ENCODE peak calls at places on chromosome 5, in five cellular contexts. One of them, this sample, is unnamed.

GRCh38 chr5:56100429-56101176 is 105.8 kb upstream of the IL6ST start:
- DNase-seq in bronchial epithelial cell: peak; percentile 55
- DNase-seq in HepG2: no peak
- DNase-seq in uterus: no peak
- DNase-seq in OCI-LY7: no peak
- DNase-seq in this sample: no peak

GRCh38 chr5:138032028-138032571 is 779 bp downstream of the FAM13B start:
- DNase-seq in uterus: peak; percentile 51
- DNase-seq in OCI-LY7: peak; percentile 83
- DNase-seq in HepG2: no peak
- DNase-seq in bronchial epithelial cell: peak; percentile 44
- DNase-seq in this sample: peak; percentile 87

GRCh38 chr5:10789021-10789420 is 28.0 kb upstream of the DAP start:
- DNase-seq in HepG2: no peak
- DNase-seq in bronchial epithelial cell: no peak
- DNase-seq in uterus: peak; percentile 85
- DNase-seq in OCI-LY7: no peak
- DNase-seq in this sample: no peak

GRCh38 chr5:9121597-9121996 is 424.3 kb downstream of the SEMA5A start:
- DNase-seq in HepG2: no peak
- DNase-seq in uterus: no peak
- DNase-seq in OCI-LY7: no peak
- DNase-seq in bronchial epithelial cell: peak; percentile 15
- DNase-seq in this sample: no peak

GRCh38 chr5:139492700-139493192 is 10.2 kb upstream of the STING1 start:
- DNase-seq in bronchial epithelial cell: no peak
- DNase-seq in OCI-LY7: no peak
- DNase-seq in uterus: no peak
- DNase-seq in HepG2: no peak
- DNase-seq in this sample: no peak

GRCh38 chr5:83255268-83255667 is 177.9 kb downstream of the XRCC4 start:
- DNase-seq in bronchial epithelial cell: peak; percentile 53
- DNase-seq in OCI-LY7: no peak
- DNase-seq in HepG2: no peak
- DNase-seq in uterus: no peak
- DNase-seq in this sample: no peak

GRCh38 chr5:108753877-108754276 is 6.2 kb downstream of the FER start:
- DNase-seq in bronchial epithelial cell: peak; percentile 86
- DNase-seq in uterus: no peak
- DNase-seq in OCI-LY7: no peak
- DNase-seq in HepG2: no peak
- DNase-seq in this sample: no peak

GRCh38 chr5:172772112-172772906 is 1.3 kb upstream of the DUSP1 start:
- DNase-seq in bronchial epithelial cell: peak; percentile 86
- DNase-seq in uterus: peak; percentile 93
- DNase-seq in OCI-LY7: peak; percentile 82
- DNase-seq in HepG2: peak; percentile 92
- DNase-seq in this sample: peak; percentile 86

GRCh38 chr5:123916331-123917121 is 404.5 kb downstream of the CSNK1G3 start:
- DNase-seq in HepG2: no peak
- DNase-seq in OCI-LY7: no peak
- DNase-seq in uterus: no peak
- DNase-seq in bronchial epithelial cell: peak; percentile 70
- DNase-seq in this sample: no peak

GRCh38 chr5:402615-403359 is 40.2 kb upstream of the EXOC3 start:
- DNase-seq in HepG2: no peak
- DNase-seq in OCI-LY7: no peak
- DNase-seq in uterus: no peak
- DNase-seq in bronchial epithelial cell: no peak
- DNase-seq in this sample: peak; percentile 75

GRCh38 chr5:65981548-65981947 is 55.2 kb downstream of the ERBIN start:
- DNase-seq in uterus: no peak
- DNase-seq in HepG2: no peak
- DNase-seq in bronchial epithelial cell: no peak
- DNase-seq in OCI-LY7: no peak
- DNase-seq in this sample: no peak

GRCh38 chr5:133681896-133682295 is 69.6 kb upstream of the FSTL4 start:
- DNase-seq in HepG2: no peak
- DNase-seq in bronchial epithelial cell: no peak
- DNase-seq in uterus: no peak
- DNase-seq in OCI-LY7: no peak
- DNase-seq in this sample: no peak

GRCh38 chr5:74762599-74762998 is 4.3 kb downstream of the GFM2 start:
- DNase-seq in bronchial epithelial cell: peak; percentile 98
- DNase-seq in HepG2: peak; percentile 22
- DNase-seq in OCI-LY7: no peak
- DNase-seq in uterus: no peak
- DNase-seq in this sample: no peak

GRCh38 chr5:79771387-79771786 is 81.8 kb downstream of the CMYA5 start:
- DNase-seq in HepG2: no peak
- DNase-seq in OCI-LY7: no peak
- DNase-seq in bronchial epithelial cell: no peak
- DNase-seq in uterus: no peak
- DNase-seq in this sample: no peak

GRCh38 chr5:147483961-147484707 is 25.7 kb downstream of the DPYSL3 start:
- DNase-seq in bronchial epithelial cell: peak; percentile 82
- DNase-seq in OCI-LY7: no peak
- DNase-seq in uterus: peak; percentile 86
- DNase-seq in HepG2: no peak
- DNase-seq in this sample: no peak

GRCh38 chr5:58466939-58467338 is 7.1 kb upstream of the PLK2 start:
- DNase-seq in bronchial epithelial cell: peak; percentile 61
- DNase-seq in HepG2: no peak
- DNase-seq in OCI-LY7: no peak
- DNase-seq in uterus: no peak
- DNase-seq in this sample: no peak

GRCh38 chr5:110757118-110757729 is 18.4 kb downstream of the SLC25A46 start:
- DNase-seq in OCI-LY7: peak; percentile 61
- DNase-seq in HepG2: peak; percentile 38
- DNase-seq in bronchial epithelial cell: peak; percentile 63
- DNase-seq in uterus: no peak
- DNase-seq in this sample: no peak

GRCh38 chr5:120405923-120406322 is 58.2 kb upstream of the PRR16 start:
- DNase-seq in uterus: no peak
- DNase-seq in bronchial epithelial cell: peak; percentile 80
- DNase-seq in HepG2: no peak
- DNase-seq in OCI-LY7: no peak
- DNase-seq in this sample: no peak

GRCh38 chr5:66411701-66412100 is 184.5 kb upstream of the MAST4 start:
- DNase-seq in HepG2: no peak
- DNase-seq in OCI-LY7: no peak
- DNase-seq in bronchial epithelial cell: no peak
- DNase-seq in uterus: no peak
- DNase-seq in this sample: no peak

GRCh38 chr5:145847499-145848497 is 12.7 kb upstream of the PRELID2 start:
- DNase-seq in uterus: no peak
- DNase-seq in HepG2: no peak
- DNase-seq in bronchial epithelial cell: peak; percentile 95
- DNase-seq in OCI-LY7: no peak
- DNase-seq in this sample: no peak

GRCh38 chr5:6780802-6781391 is 67.7 kb downstream of the TENT4A start:
- DNase-seq in OCI-LY7: peak; percentile 52
- DNase-seq in HepG2: peak; percentile 16
- DNase-seq in bronchial epithelial cell: no peak
- DNase-seq in uterus: no peak
- DNase-seq in this sample: no peak
- TF ChIP-seq CTCF in OCI-LY7: peak; percentile 85
- TF ChIP-seq CTCF in HepG2: peak; percentile 53
- TF ChIP-seq CTCF in bronchial epithelial cell: peak; percentile 26
- TF ChIP-seq CTCF in uterus: no peak
- TF ChIP-seq CTCF in this sample: peak; percentile 77

DNA sequence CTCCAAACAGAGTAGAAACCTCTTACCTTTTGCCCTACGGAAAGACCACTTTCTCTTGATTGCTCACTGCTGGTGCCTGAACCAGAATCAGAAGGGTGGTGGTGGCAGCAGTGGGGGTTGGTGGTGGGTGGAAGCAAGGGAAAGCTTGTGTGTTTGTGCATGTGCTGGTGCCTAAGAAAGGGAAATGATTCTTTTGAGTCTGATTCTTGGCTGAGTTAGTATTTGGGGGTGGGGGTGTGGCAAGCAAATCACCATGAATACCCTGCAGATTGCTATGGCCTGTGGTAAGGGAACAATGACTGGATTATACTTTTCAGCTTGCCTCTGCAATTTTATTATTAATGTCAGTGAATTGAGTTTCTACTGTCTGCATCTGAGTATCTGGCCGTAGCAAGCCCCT is 106.6 kb downstream of the ARHGAP26 start:
- DNase-seq in OCI-LY7: no peak
- DNase-seq in uterus: no peak
- DNase-seq in HepG2: no peak
- DNase-seq in bronchial epithelial cell: no peak
- DNase-seq in this sample: no peak
- TF ChIP-seq CTCF in OCI-LY7: no peak
- TF ChIP-seq CTCF in uterus: no peak
- TF ChIP-seq CTCF in HepG2: no peak
- TF ChIP-seq CTCF in bronchial epithelial cell: no peak
- TF ChIP-seq CTCF in this sample: no peak

GRCh38 chr5:177507165-177507564 is 2.5 kb downstream of the DOK3 start:
- DNase-seq in uterus: no peak
- DNase-seq in bronchial epithelial cell: no peak
- DNase-seq in HepG2: peak; percentile 51
- DNase-seq in OCI-LY7: peak; percentile 61
- DNase-seq in this sample: no peak
- TF ChIP-seq CTCF in uterus: no peak
- TF ChIP-seq CTCF in bronchial epithelial cell: peak; percentile 19
- TF ChIP-seq CTCF in HepG2: no peak
- TF ChIP-seq CTCF in OCI-LY7: peak; percentile 61
- TF ChIP-seq CTCF in this sample: peak; percentile 22

DNA sequence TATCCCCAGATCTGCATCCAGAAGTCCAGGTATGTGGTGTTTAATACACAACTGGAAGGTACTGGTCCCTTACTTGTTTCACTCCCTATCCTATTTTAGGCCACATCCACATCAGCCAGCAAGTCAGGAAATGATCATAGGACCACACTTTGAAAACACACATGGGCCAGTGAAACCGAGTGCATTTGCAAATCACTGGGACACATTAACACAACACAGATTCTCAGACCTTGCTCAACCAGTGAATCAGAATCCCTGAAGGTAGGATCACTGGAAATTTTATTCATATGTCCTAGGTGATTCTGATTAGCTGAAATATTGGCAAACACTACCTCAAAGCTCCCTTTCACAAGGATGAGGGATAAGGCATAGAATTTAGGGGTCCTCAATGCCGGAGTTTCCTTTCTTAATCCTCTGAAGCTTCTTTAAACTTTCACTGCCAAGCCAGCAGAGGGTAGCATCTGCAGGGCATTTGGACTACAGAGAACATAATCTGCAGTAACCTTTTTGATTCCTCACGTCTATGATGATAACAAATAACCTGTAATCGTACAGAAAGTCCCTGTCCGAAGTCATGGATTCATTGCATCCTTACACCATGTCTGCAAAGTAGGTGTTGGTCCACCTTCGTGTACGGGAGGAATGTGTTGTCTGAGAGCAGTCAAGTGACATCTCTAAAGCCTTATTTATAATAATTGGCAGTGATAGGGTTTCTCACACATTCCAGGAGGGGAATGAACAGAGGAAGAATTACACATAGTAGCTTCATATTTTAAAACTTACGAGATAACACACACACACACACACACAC is 11.0 kb upstream of the ABLIM3 start:
- DNase-seq in OCI-LY7: no peak
- DNase-seq in uterus: no peak
- DNase-seq in HepG2: no peak
- DNase-seq in bronchial epithelial cell: peak; percentile 40
- DNase-seq in this sample: no peak
- TF ChIP-seq CTCF in OCI-LY7: peak; percentile 30
- TF ChIP-seq CTCF in uterus: no peak
- TF ChIP-seq CTCF in HepG2: peak; percentile 35
- TF ChIP-seq CTCF in bronchial epithelial cell: peak; percentile 22
- TF ChIP-seq CTCF in this sample: no peak

DNA sequence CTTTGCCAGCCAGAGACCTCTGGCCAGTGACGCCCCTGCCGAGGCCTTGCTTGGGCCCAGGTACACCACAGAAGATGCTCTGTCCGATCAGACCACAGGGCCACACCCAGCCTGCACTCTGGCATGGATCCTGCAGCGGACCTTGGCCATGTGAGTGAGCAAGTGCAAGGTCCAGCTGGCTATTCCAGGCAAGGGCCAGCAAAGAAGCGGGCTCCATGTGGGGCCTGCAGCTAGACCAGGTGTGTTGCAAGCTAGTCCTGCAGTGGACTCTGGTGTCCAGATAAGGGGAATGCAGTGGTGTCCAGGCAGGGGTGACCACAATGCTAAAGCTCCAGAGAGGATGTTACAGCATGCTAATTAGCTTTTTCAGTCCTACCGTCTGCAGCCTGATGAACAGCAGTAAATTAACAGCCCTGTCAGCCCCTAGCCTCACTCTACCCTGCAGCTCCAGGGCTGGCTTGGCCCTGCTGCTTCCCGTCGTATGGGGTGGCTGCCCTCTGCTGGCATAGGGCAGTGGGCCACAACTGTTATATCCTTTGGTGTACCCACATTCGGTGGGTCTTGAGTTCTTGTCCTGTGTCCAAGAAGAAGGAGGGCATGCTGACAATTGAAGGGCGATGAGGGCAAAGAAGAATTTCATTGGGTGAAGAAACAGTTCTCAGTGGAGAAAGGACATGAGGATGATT is 284.5 kb upstream of the POU5F2 start:
- DNase-seq in bronchial epithelial cell: no peak
- DNase-seq in HepG2: peak; percentile 62
- DNase-seq in OCI-LY7: no peak
- DNase-seq in uterus: no peak
- DNase-seq in this sample: no peak
- TF ChIP-seq CTCF in bronchial epithelial cell: no peak
- TF ChIP-seq CTCF in HepG2: peak; percentile 75
- TF ChIP-seq CTCF in OCI-LY7: no peak
- TF ChIP-seq CTCF in uterus: no peak
- TF ChIP-seq CTCF in this sample: no peak

GRCh38 chr5:168075387-168075786 is 216.1 kb upstream of the WWC1 start:
- DNase-seq in bronchial epithelial cell: no peak
- DNase-seq in uterus: no peak
- DNase-seq in HepG2: no peak
- DNase-seq in OCI-LY7: no peak
- DNase-seq in this sample: no peak

GRCh38 chr5:168073311-168073710 is 218.1 kb upstream of the WWC1 start:
- DNase-seq in bronchial epithelial cell: peak; percentile 63
- DNase-seq in uterus: no peak
- DNase-seq in OCI-LY7: no peak
- DNase-seq in HepG2: no peak
- DNase-seq in this sample: no peak

GRCh38 chr5:168072665-168073064 is 218.8 kb upstream of the WWC1 start:
- DNase-seq in bronchial epithelial cell: no peak
- DNase-seq in uterus: no peak
- DNase-seq in OCI-LY7: no peak
- DNase-seq in HepG2: no peak
- DNase-seq in this sample: no peak

GRCh38 chr5:168073991-168074800 is 217.2 kb upstream of the WWC1 start:
- DNase-seq in HepG2: no peak
- DNase-seq in OCI-LY7: no peak
- DNase-seq in uterus: no peak
- DNase-seq in bronchial epithelial cell: peak; percentile 26
- DNase-seq in this sample: no peak

GRCh38 chr5:168076561-168076991 is 214.9 kb upstream of the WWC1 start:
- DNase-seq in uterus: no peak
- DNase-seq in bronchial epithelial cell: no peak
- DNase-seq in OCI-LY7: no peak
- DNase-seq in HepG2: peak; percentile 16
- DNase-seq in this sample: no peak
- TF ChIP-seq CTCF in uterus: no peak
- TF ChIP-seq CTCF in bronchial epithelial cell: peak; percentile 30
- TF ChIP-seq CTCF in OCI-LY7: peak; percentile 68
- TF ChIP-seq CTCF in HepG2: peak; percentile 46
- TF ChIP-seq CTCF in this sample: peak; percentile 60

GRCh38 chr5:5708367-5708919 is 286.0 kb downstream of the ICE1 start:
- DNase-seq in OCI-LY7: no peak
- DNase-seq in uterus: no peak
- DNase-seq in HepG2: no peak
- DNase-seq in bronchial epithelial cell: no peak
- DNase-seq in this sample: no peak
- TF ChIP-seq CTCF in OCI-LY7: no peak
- TF ChIP-seq CTCF in uterus: no peak
- TF ChIP-seq CTCF in HepG2: no peak
- TF ChIP-seq CTCF in bronchial epithelial cell: no peak
- TF ChIP-seq CTCF in this sample: no peak